ENCODE peak calls at places on chromosomes 4 and X, in six cellular contexts. N is activated T-cell treated with anti-CD3 and anti-CD28 coated beads for 24 hours, X is HEK293T, C is AG20443, Q is NT2/D1, K is endothelial cell. R is an unnamed sample.
A peak's percentile ranks its signal among the peaks of the same experiment; 100 is the strongest.

GRCh38 chrX:47091149-47091775 is 13.0 kb downstream of the RGN start:
- DNase-seq in N (no peak), X (no peak), C (no peak), Q (no peak), K (no peak), R (peak; percentile 47)

GRCh38 chrX:120452131-120452530 is 17.0 kb downstream of the LAMP2 start:
- DNase-seq in N (no peak), X (peak; percentile 65), C (peak; percentile 35), Q (no peak), K (no peak), R (no peak)

GRCh38 chr4:38177035-38177791 is 217.0 kb downstream of the PTTG2 start:
- DNase-seq in N (peak; percentile 48), X (no peak), C (peak; percentile 22), Q (no peak), K (no peak), R (no peak)

GRCh38 chr4:125021189-125021588 is 293.6 kb upstream of the FAT4 start:
- DNase-seq in N (no peak), X (no peak), C (no peak), Q (no peak), K (no peak), R (no peak)

GRCh38 chr4:3059090-3059428 is 15.3 kb downstream of the HTT-AS start:
- DNase-seq in N (no peak), X (no peak), C (no peak), Q (no peak), K (no peak), R (no peak)

GRCh38 chrX:109656774-109657173 is 31.8 kb upstream of the KCNE5 start:
- DNase-seq in N (no peak), X (no peak), C (no peak), Q (no peak), K (no peak), R (no peak)

GRCh38 chrX:20529711-20530110 is 263.0 kb upstream of the RPS6KA3 start:
- DNase-seq in N (no peak), X (no peak), C (no peak), Q (no peak), K (no peak), R (no peak)

GRCh38 chrX:103716967-103717366 is 6.3 kb downstream of the TMEM31 start:
- DNase-seq in N (no peak), X (no peak), C (peak; percentile 56), Q (no peak), K (no peak), R (no peak)

GRCh38 chr4:54499308-54500074 is 158.3 kb upstream of the KIT start:
- DNase-seq in N (no peak), X (peak; percentile 10), C (peak; percentile 40), Q (no peak), K (no peak), R (no peak)

GRCh38 chr4:74933562-74934015 is 673 bp downstream of the PARM1 start:
- DNase-seq in N (no peak), X (peak; percentile 19), C (peak; percentile 16), Q (no peak), K (peak; percentile 5), R (no peak)

GRCh38 chr4:37758226-37758625 is 68.3 kb upstream of the PGM2 start:
- DNase-seq in N (no peak), X (no peak), C (peak; percentile 45), Q (no peak), K (no peak), R (no peak)

GRCh38 chr4:5955201-5955821 is 62.4 kb upstream of the CRMP1 start:
- DNase-seq in N (no peak), X (no peak), C (no peak), Q (no peak), K (no peak), R (no peak)

GRCh38 chr4:102449751-102450352 is 51.3 kb upstream of the NFKB1 start:
- DNase-seq in N (peak; percentile 46), X (peak; percentile 52), C (peak; percentile 51), Q (peak; percentile 32), K (peak; percentile 53), R (peak; percentile 51)

GRCh38 chr4:183634086-183634485 is 24.9 kb downstream of the RWDD4 start:
- DNase-seq in N (no peak), X (no peak), C (no peak), Q (no peak), K (no peak), R (no peak)

GRCh38 chr4:60223098-60223497 is 977.0 kb upstream of the ADGRL3 start:
- DNase-seq in N (no peak), X (no peak), C (no peak), Q (no peak), K (no peak), R (no peak)

GRCh38 chr4:793941-794621 is 31.8 kb downstream of the CPLX1 start:
- DNase-seq in N (no peak), X (no peak), C (no peak), Q (no peak), K (no peak), R (no peak)

GRCh38 chr4:52037730-52038108 is 380 bp downstream of the SGCB start:
- DNase-seq in N (no peak), X (peak; percentile 42), C (peak; percentile 56), Q (no peak), K (peak; percentile 51), R (peak; percentile 46)